ENCODE peak calls at places on chromosomes 13 and 19, in five cellular contexts. One of them, this sample, is unnamed.

GRCh38 chr13:50798923-50799322 is 44.6 kb downstream of the DLEU7 start:
- DNase-seq in body of pancreas: no peak
- DNase-seq in effector memory CD4-positive, alpha-beta T cell: no peak
- DNase-seq in CD8-positive, alpha-beta memory T cell: no peak
- DNase-seq in fibroblast of lung: no peak
- DNase-seq in this sample: no peak

GRCh38 chr19:12995596-12996541 is 594 bp downstream of the NFIX start:
- DNase-seq in body of pancreas: no peak
- DNase-seq in effector memory CD4-positive, alpha-beta T cell: no peak
- DNase-seq in CD8-positive, alpha-beta memory T cell: no peak
- DNase-seq in fibroblast of lung: peak; percentile 36
- DNase-seq in this sample: no peak

GRCh38 chr19:53177986-53178385 is 15.2 kb downstream of the ZNF665 start:
- DNase-seq in body of pancreas: no peak
- DNase-seq in effector memory CD4-positive, alpha-beta T cell: no peak
- DNase-seq in CD8-positive, alpha-beta memory T cell: no peak
- DNase-seq in fibroblast of lung: no peak
- DNase-seq in this sample: no peak

GRCh38 chr19:14542721-14543328 is 13.4 kb downstream of the TECR start:
- DNase-seq in body of pancreas: no peak
- DNase-seq in effector memory CD4-positive, alpha-beta T cell: no peak
- DNase-seq in CD8-positive, alpha-beta memory T cell: no peak
- DNase-seq in fibroblast of lung: no peak
- DNase-seq in this sample: no peak

GRCh38 chr19:18488403-18488723 is 33.5 kb downstream of the ELL start:
- DNase-seq in body of pancreas: no peak
- DNase-seq in effector memory CD4-positive, alpha-beta T cell: no peak
- DNase-seq in CD8-positive, alpha-beta memory T cell: no peak
- DNase-seq in fibroblast of lung: no peak
- DNase-seq in this sample: no peak

GRCh38 chr19:42281175-42282035 is 12.4 kb downstream of the CIC start:
- DNase-seq in body of pancreas: peak; percentile 54
- DNase-seq in effector memory CD4-positive, alpha-beta T cell: peak; percentile 22
- DNase-seq in CD8-positive, alpha-beta memory T cell: no peak
- DNase-seq in fibroblast of lung: peak; percentile 65
- DNase-seq in this sample: peak; percentile 32

GRCh38 chr13:102845289-102845629 is 573 bp upstream of the ERCC5 start:
- DNase-seq in body of pancreas: no peak
- DNase-seq in effector memory CD4-positive, alpha-beta T cell: no peak
- DNase-seq in CD8-positive, alpha-beta memory T cell: no peak
- DNase-seq in fibroblast of lung: no peak
- DNase-seq in this sample: no peak

GRCh38 chr13:110506859-110507566 is 54.5 kb downstream of the RAB20 start:
- DNase-seq in body of pancreas: peak; percentile 95
- DNase-seq in effector memory CD4-positive, alpha-beta T cell: no peak
- DNase-seq in CD8-positive, alpha-beta memory T cell: no peak
- DNase-seq in fibroblast of lung: peak; percentile 60
- DNase-seq in this sample: no peak

GRCh38 chr13:114161028-114161556 is 18.0 kb upstream of the CFAP97D2 start:
- DNase-seq in body of pancreas: no peak
- DNase-seq in effector memory CD4-positive, alpha-beta T cell: no peak
- DNase-seq in CD8-positive, alpha-beta memory T cell: no peak
- DNase-seq in fibroblast of lung: no peak
- DNase-seq in this sample: no peak

GRCh38 chr19:21474671-21475181 is 30.7 kb upstream of the ZNF429 start:
- DNase-seq in body of pancreas: peak; percentile 88
- DNase-seq in effector memory CD4-positive, alpha-beta T cell: peak; percentile 63
- DNase-seq in CD8-positive, alpha-beta memory T cell: peak; percentile 67
- DNase-seq in fibroblast of lung: peak; percentile 73
- DNase-seq in this sample: no peak

GRCh38 chr19:23312515-23312914 is 62.3 kb upstream of the ZNF724 start:
- DNase-seq in body of pancreas: no peak
- DNase-seq in effector memory CD4-positive, alpha-beta T cell: no peak
- DNase-seq in CD8-positive, alpha-beta memory T cell: no peak
- DNase-seq in fibroblast of lung: no peak
- DNase-seq in this sample: no peak

GRCh38 chr19:33828266-33829075 is 31.8 kb downstream of the KCTD15 start:
- DNase-seq in body of pancreas: no peak
- DNase-seq in effector memory CD4-positive, alpha-beta T cell: no peak
- DNase-seq in CD8-positive, alpha-beta memory T cell: no peak
- DNase-seq in fibroblast of lung: no peak
- DNase-seq in this sample: no peak

GRCh38 chr19:47661571-47661970 is 51.7 kb upstream of the EHD2 start:
- DNase-seq in body of pancreas: no peak
- DNase-seq in effector memory CD4-positive, alpha-beta T cell: no peak
- DNase-seq in CD8-positive, alpha-beta memory T cell: no peak
- DNase-seq in fibroblast of lung: no peak
- DNase-seq in this sample: no peak

GRCh38 chr13:113654591-113655357 is 3.2 kb downstream of the ATP4B start:
- DNase-seq in body of pancreas: no peak
- DNase-seq in effector memory CD4-positive, alpha-beta T cell: no peak
- DNase-seq in CD8-positive, alpha-beta memory T cell: no peak
- DNase-seq in fibroblast of lung: no peak
- DNase-seq in this sample: no peak

GRCh38 chr19:45804959-45805230 is 10.2 kb downstream of the RSPH6A start:
- DNase-seq in body of pancreas: no peak
- DNase-seq in effector memory CD4-positive, alpha-beta T cell: no peak
- DNase-seq in CD8-positive, alpha-beta memory T cell: no peak
- DNase-seq in fibroblast of lung: no peak
- DNase-seq in this sample: no peak
- H3K27ac ChIP-seq in body of pancreas: no peak overlapping the region
- H3K27ac ChIP-seq in effector memory CD4-positive, alpha-beta T cell: no peak overlapping the region
- H3K27ac ChIP-seq in CD8-positive, alpha-beta memory T cell: no peak overlapping the region
- H3K27ac ChIP-seq in fibroblast of lung: no peak overlapping the region
- H3K27ac ChIP-seq in this sample: no peak overlapping the region

DNA sequence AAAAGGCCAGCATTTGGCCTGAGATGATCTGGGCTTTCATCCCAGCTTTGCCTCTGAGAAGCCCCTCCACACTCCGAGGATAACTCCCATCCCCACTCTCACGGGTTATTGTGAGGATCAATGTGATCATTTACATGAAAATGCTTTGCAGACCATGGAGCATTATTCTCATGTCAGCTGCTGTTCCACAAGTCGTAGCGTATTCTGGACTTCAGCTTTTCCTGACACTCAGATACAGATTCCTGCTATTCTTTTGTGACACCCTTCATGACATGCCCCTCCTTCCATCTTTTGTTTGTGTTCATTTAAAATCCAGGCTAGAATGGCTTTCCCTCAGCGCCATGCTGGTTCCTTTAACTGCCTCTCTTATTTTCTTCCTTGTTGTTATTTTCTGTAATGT is 86.5 kb downstream of the NUFIP1 start:
- DNase-seq in body of pancreas: no peak
- DNase-seq in effector memory CD4-positive, alpha-beta T cell: no peak
- DNase-seq in CD8-positive, alpha-beta memory T cell: no peak
- DNase-seq in fibroblast of lung: no peak
- DNase-seq in this sample: no peak
- H3K27ac ChIP-seq in body of pancreas: no peak overlapping the region
- H3K27ac ChIP-seq in effector memory CD4-positive, alpha-beta T cell: no peak overlapping the region
- H3K27ac ChIP-seq in CD8-positive, alpha-beta memory T cell: no peak overlapping the region
- H3K27ac ChIP-seq in fibroblast of lung: peak overlapping the region; percentile 88
- H3K27ac ChIP-seq in this sample: no peak overlapping the region

GRCh38 chr19:677201-677600 is 1.0 kb downstream of the FSTL3 start:
- DNase-seq in body of pancreas: peak; percentile 70
- DNase-seq in effector memory CD4-positive, alpha-beta T cell: no peak
- DNase-seq in CD8-positive, alpha-beta memory T cell: no peak
- DNase-seq in fibroblast of lung: peak; percentile 82
- DNase-seq in this sample: no peak
- H3K27ac ChIP-seq in body of pancreas: peak overlapping the region; percentile 51
- H3K27ac ChIP-seq in effector memory CD4-positive, alpha-beta T cell: no peak overlapping the region
- H3K27ac ChIP-seq in CD8-positive, alpha-beta memory T cell: no peak overlapping the region
- H3K27ac ChIP-seq in fibroblast of lung: no peak overlapping the region
- H3K27ac ChIP-seq in this sample: no peak overlapping the region

GRCh38 chr19:1871140-1871597 is 7.8 kb upstream of the KLF16 start:
- DNase-seq in body of pancreas: peak; percentile 14
- DNase-seq in effector memory CD4-positive, alpha-beta T cell: no peak
- DNase-seq in CD8-positive, alpha-beta memory T cell: no peak
- DNase-seq in fibroblast of lung: no peak
- DNase-seq in this sample: no peak

GRCh38 chr19:1872807-1873523 is 9.6 kb upstream of the KLF16 start:
- DNase-seq in body of pancreas: no peak
- DNase-seq in effector memory CD4-positive, alpha-beta T cell: no peak
- DNase-seq in CD8-positive, alpha-beta memory T cell: no peak
- DNase-seq in fibroblast of lung: no peak
- DNase-seq in this sample: no peak

GRCh38 chr19:1873524-1874473 is 10.4 kb upstream of the KLF16 start:
- DNase-seq in body of pancreas: peak; percentile 60
- DNase-seq in effector memory CD4-positive, alpha-beta T cell: no peak
- DNase-seq in CD8-positive, alpha-beta memory T cell: no peak
- DNase-seq in fibroblast of lung: no peak
- DNase-seq in this sample: no peak

GRCh38 chr19:1868971-1869370 is 5.6 kb upstream of the KLF16 start:
- DNase-seq in body of pancreas: no peak
- DNase-seq in effector memory CD4-positive, alpha-beta T cell: no peak
- DNase-seq in CD8-positive, alpha-beta memory T cell: no peak
- DNase-seq in fibroblast of lung: no peak
- DNase-seq in this sample: no peak

DNA sequence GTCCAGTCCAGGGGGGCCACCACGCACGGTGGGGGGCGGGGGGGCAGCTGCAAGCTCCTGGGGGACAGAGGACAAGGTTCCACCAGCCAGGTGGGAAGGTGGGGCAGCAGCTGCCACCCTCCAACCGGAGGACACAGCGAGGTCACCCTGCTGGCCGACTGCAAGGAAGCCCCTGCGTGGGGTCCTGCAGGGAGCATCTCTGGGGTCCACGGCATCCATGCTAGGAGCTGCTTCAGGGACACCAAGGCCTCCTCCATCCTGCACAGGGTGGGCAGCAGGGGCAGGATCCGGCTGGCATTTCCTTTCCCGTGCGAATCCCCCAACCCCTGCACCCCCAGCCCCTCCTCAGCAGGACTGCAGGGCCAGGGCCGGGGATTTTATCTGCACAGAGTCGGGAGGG is 8.3 kb upstream of the KLF16 start:
- DNase-seq in body of pancreas: no peak
- DNase-seq in effector memory CD4-positive, alpha-beta T cell: no peak
- DNase-seq in CD8-positive, alpha-beta memory T cell: no peak
- DNase-seq in fibroblast of lung: no peak
- DNase-seq in this sample: no peak
- H3K27ac ChIP-seq in body of pancreas: no peak overlapping the region
- H3K27ac ChIP-seq in effector memory CD4-positive, alpha-beta T cell: no peak overlapping the region
- H3K27ac ChIP-seq in CD8-positive, alpha-beta memory T cell: no peak overlapping the region
- H3K27ac ChIP-seq in fibroblast of lung: no peak overlapping the region
- H3K27ac ChIP-seq in this sample: no peak overlapping the region

GRCh38 chr13:32008518-32009175 is 22.9 kb upstream of the FRY start:
- DNase-seq in body of pancreas: no peak
- DNase-seq in effector memory CD4-positive, alpha-beta T cell: no peak
- DNase-seq in CD8-positive, alpha-beta memory T cell: no peak
- DNase-seq in fibroblast of lung: no peak
- DNase-seq in this sample: no peak
- H3K27ac ChIP-seq in body of pancreas: no peak overlapping the region
- H3K27ac ChIP-seq in effector memory CD4-positive, alpha-beta T cell: no peak overlapping the region
- H3K27ac ChIP-seq in CD8-positive, alpha-beta memory T cell: no peak overlapping the region
- H3K27ac ChIP-seq in fibroblast of lung: no peak overlapping the region
- H3K27ac ChIP-seq in this sample: no peak overlapping the region

DNA sequence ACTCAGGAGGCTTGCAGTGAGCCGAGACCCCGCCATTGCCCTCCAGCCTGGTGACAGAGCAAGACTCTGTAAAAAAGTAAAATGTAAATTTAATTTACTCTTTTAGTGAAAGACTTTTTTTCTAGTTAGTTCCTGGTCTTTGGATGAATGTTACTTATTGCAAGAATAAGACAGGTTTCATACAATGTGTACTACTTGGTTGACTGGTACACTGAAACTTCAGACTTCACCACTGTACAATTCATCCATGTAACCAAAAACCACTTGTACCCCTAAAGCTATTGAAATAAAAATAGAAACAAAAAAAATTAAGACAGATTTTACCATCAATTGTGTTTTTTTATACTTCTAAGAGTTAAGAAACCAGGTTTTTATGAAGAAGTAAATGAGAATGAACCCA is 35.5 kb downstream of the GPALPP1 start:
- DNase-seq in body of pancreas: no peak
- DNase-seq in effector memory CD4-positive, alpha-beta T cell: no peak
- DNase-seq in CD8-positive, alpha-beta memory T cell: no peak
- DNase-seq in fibroblast of lung: no peak
- DNase-seq in this sample: no peak
- H3K27ac ChIP-seq in body of pancreas: no peak overlapping the region
- H3K27ac ChIP-seq in effector memory CD4-positive, alpha-beta T cell: no peak overlapping the region
- H3K27ac ChIP-seq in CD8-positive, alpha-beta memory T cell: no peak overlapping the region
- H3K27ac ChIP-seq in fibroblast of lung: no peak overlapping the region
- H3K27ac ChIP-seq in this sample: no peak overlapping the region

GRCh38 chr13:33202644-33203169 is 82.8 kb downstream of the STARD13 start:
- DNase-seq in body of pancreas: no peak
- DNase-seq in effector memory CD4-positive, alpha-beta T cell: no peak
- DNase-seq in CD8-positive, alpha-beta memory T cell: no peak
- DNase-seq in fibroblast of lung: no peak
- DNase-seq in this sample: no peak
- H3K27ac ChIP-seq in body of pancreas: peak overlapping the region; percentile 79
- H3K27ac ChIP-seq in effector memory CD4-positive, alpha-beta T cell: no peak overlapping the region
- H3K27ac ChIP-seq in CD8-positive, alpha-beta memory T cell: no peak overlapping the region
- H3K27ac ChIP-seq in fibroblast of lung: no peak overlapping the region
- H3K27ac ChIP-seq in this sample: no peak overlapping the region

DNA sequence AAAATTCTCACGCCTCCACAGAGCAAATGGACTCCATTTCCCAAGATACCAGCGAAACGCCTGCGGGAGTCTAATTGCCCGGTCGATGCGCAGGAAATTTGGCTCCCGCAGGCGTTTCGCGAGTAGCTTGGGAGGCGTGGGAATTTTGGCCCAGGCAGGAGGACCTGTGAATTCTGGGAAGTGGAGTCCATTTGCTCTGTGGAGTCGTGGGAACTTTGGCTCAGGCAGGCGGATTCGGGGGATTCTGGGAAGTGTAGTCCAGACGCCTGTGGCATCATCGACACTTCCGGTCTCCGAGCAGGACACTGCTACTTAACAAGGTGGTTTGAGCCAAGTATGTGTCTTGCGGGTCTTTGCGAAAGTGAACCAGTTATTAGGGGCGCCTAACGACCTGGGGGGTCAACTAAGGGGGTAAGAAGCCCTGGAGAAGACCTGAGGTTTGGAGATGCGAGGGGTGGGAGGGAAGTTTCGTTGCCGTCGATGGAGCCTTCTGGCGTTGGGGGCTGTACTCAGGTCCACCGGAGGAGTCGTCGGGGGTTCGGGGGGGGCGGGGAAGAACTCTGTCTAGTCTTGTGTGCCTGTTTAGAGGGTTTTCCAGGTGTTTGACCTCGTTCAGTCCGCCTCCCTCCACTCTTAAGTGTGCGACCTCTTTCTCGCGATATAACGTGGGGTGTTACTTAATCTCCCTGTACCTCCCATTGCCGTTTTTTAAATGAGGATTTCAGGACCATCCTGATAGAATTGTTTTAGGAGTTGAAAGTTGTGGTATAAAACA is at the start of gene ZNF155:
- DNase-seq in body of pancreas: peak; percentile 97
- DNase-seq in effector memory CD4-positive, alpha-beta T cell: peak; percentile 57
- DNase-seq in CD8-positive, alpha-beta memory T cell: peak; percentile 64
- DNase-seq in fibroblast of lung: peak; percentile 97
- DNase-seq in this sample: peak; percentile 88
- H3K27ac ChIP-seq in body of pancreas: peak within 1 kb of the TSS; percentile 55
- H3K27ac ChIP-seq in effector memory CD4-positive, alpha-beta T cell: peak within 1 kb of the TSS; percentile 69
- H3K27ac ChIP-seq in CD8-positive, alpha-beta memory T cell: peak within 1 kb of the TSS; percentile 39
- H3K27ac ChIP-seq in fibroblast of lung: peak within 1 kb of the TSS; percentile 60
- H3K27ac ChIP-seq in this sample: peak within 1 kb of the TSS; percentile 82